ENCODE peak calls at places on chromosomes 16 and 17, in nine cellular contexts. W is adrenal gland; N is Karpas-422; A is DMS 273 treated with DMSO at 0.1 percent for 48 hours; I is stimulated activated CD8-positive, alpha-beta memory T cell treated with anti-CD3 and anti-CD28 coated beads, Interleukin-2, amount 100 ng/mL, for 1 hour; F is stomach; V is NCI-H2029; U is right atrium auricular region; C is KBM-7. L is an unnamed sample.

GRCh38 chr16:1992475-1993292 is 2.9 kb downstream of the SYNGR3 start:
- DNase-seq in W (no peak), N (no peak), A (no peak), I (no peak), F (no peak), V (no peak), U (no peak), C (no peak), L (no peak)

GRCh38 chr17:20280051-20280450 is 187.3 kb downstream of the LGALS9B start:
- DNase-seq in W (no peak), N (peak; percentile 12), A (no peak), I (no peak), F (no peak), V (no peak), U (no peak), C (no peak), L (no peak)

GRCh38 chr17:32931686-32932085 is 3.7 kb downstream of the TMEM98 start:
- DNase-seq in W (no peak), N (no peak), A (no peak), I (no peak), F (no peak), V (no peak), U (no peak), C (no peak), L (no peak)

GRCh38 chr17:48175692-48176450 is 68.3 kb downstream of the SNX11 start:
- DNase-seq in W (no peak), N (no peak), A (no peak), I (no peak), F (no peak), V (no peak), U (no peak), C (no peak), L (no peak)

GRCh38 chr16:87809150-87809902 is 43.5 kb upstream of the KLHDC4 start:
- DNase-seq in W (no peak), N (peak; percentile 93), A (no peak), I (no peak), F (no peak), V (no peak), U (no peak), C (peak; percentile 57), L (no peak)

GRCh38 chr17:78343433-78344201 is 16.3 kb downstream of the SOCS3 start:
- DNase-seq in W (no peak), N (peak; percentile 59), A (no peak), I (peak; percentile 56), F (peak; percentile 50), V (no peak), U (no peak), C (peak; percentile 38), L (no peak)

GRCh38 chr17:39928868-39929651 is 1.5 kb downstream of the LRRC3C start:
- DNase-seq in W (peak; percentile 58), N (no peak), A (no peak), I (no peak), F (no peak), V (no peak), U (no peak), C (peak; percentile 24), L (no peak)

GRCh38 chr16:1158456-1159324 is 5.8 kb downstream of the CACNA1H start:
- DNase-seq in W (peak; percentile 88), N (no peak), A (no peak), I (no peak), F (no peak), V (peak; percentile 23), U (no peak), C (no peak), L (no peak)

GRCh38 chr16:83799336-83799735 is 8.4 kb upstream of the HSBP1 start:
- DNase-seq in W (no peak), N (no peak), A (no peak), I (no peak), F (no peak), V (no peak), U (no peak), C (no peak), L (no peak)

GRCh38 chr16:89072216-89073130 is 21.2 kb upstream of the ACSF3 start:
- DNase-seq in W (no peak), N (no peak), A (peak; percentile 47), I (no peak), F (no peak), V (no peak), U (no peak), C (no peak), L (peak; percentile 49)

GRCh38 chr16:4494746-4495490 is 18.7 kb downstream of the HMOX2 start:
- DNase-seq in W (no peak), N (no peak), A (no peak), I (no peak), F (no peak), V (no peak), U (no peak), C (no peak), L (no peak)

GRCh38 chr17:40433551-40434384 is 9.5 kb upstream of the IGFBP4 start:
- DNase-seq in W (no peak), N (peak; percentile 66), A (no peak), I (no peak), F (no peak), V (no peak), U (no peak), C (peak; percentile 39), L (no peak)

L was measured in NCI-H1092 treated with DMSO at 0.1 percent for 48 hours.